ENCODE peak calls at places on chromosomes 11 and 22, in nine cellular contexts. C is GM06990, T is hepatocyte, P is OCI-LY7, E is B cell, F is GM13977, B is IMR-90, L is heart left ventricle, X is mucosa of descending colon. Z is an unnamed sample.

GRCh38 chr11:61041755-61042518 is 60.4 kb upstream of the CD5 start:
- DNase-seq in C (peak), T (peak), P (peak), E (peak), F (peak), B (no peak), L (peak), X (peak), Z (peak)

GRCh38 chr22:50563410-50564160 is 866 bp upstream of the SYCE3 start:
- DNase-seq in C (no peak), T (no peak), P (no peak), E (no peak), F (no peak), B (no peak), L (no peak), X (no peak), Z (no peak)

GRCh38 chr11:63764712-63765631 is 3.6 kb downstream of the ZFTA start:
- DNase-seq in C (peak), T (peak), P (no peak), E (no peak), F (peak), B (no peak), L (no peak), X (peak), Z (no peak)

GRCh38 chr11:73384531-73384870 is 8.3 kb downstream of the RELT start:
- DNase-seq in C (no peak), T (no peak), P (no peak), E (no peak), F (no peak), B (no peak), L (no peak), X (peak), Z (no peak)

GRCh38 chr11:118396097-118396501 is 5.3 kb upstream of the ATP5MG start:
- DNase-seq in C (no peak), T (no peak), P (no peak), E (no peak), F (no peak), B (no peak), L (no peak), X (no peak), Z (no peak)

GRCh38 chr22:43520632-43521039 is 108.8 kb downstream of the MPPED1 start:
- DNase-seq in C (peak), T (no peak), P (no peak), E (no peak), F (peak), B (no peak), L (no peak), X (no peak), Z (no peak)

GRCh38 chr11:2114430-2115241 is 24.6 kb downstream of the IGF2 start:
- DNase-seq in C (no peak), T (no peak), P (no peak), E (no peak), F (no peak), B (no peak), L (no peak), X (peak), Z (no peak)

GRCh38 chr11:37984991-37985390 is 1387.0 kb upstream of the RAG2 start:
- DNase-seq in C (no peak), T (no peak), P (no peak), E (no peak), F (no peak), B (no peak), L (no peak), X (no peak), Z (no peak)

GRCh38 chr22:39820266-39820665 is 73.3 kb downstream of the ENTHD1 start:
- DNase-seq in C (no peak), T (no peak), P (no peak), E (no peak), F (no peak), B (peak), L (no peak), X (no peak), Z (no peak)

GRCh38 chr11:79400717-79401330 is 40.0 kb downstream of the TENM4 start:
- DNase-seq in C (no peak), T (peak), P (peak), E (peak), F (no peak), B (peak), L (no peak), X (no peak), Z (peak)

GRCh38 chr11:118295834-118296454 is 8.6 kb upstream of the CD3E start:
- DNase-seq in C (no peak), T (peak), P (peak), E (peak), F (peak), B (peak), L (no peak), X (no peak), Z (no peak)

GRCh38 chr22:24952837-24953293 is 349 bp downstream of the KIAA1671 start:
- DNase-seq in C (no peak), T (peak), P (no peak), E (no peak), F (no peak), B (peak), L (peak), X (peak), Z (peak)

GRCh38 chr11:94546886-94547285 is 3.2 kb downstream of the FUT4 start:
- DNase-seq in C (no peak), T (peak), P (no peak), E (no peak), F (no peak), B (no peak), L (no peak), X (no peak), Z (no peak)
- TF ChIP-seq CTCF in C (no peak), T (peak), P (no peak), E (no peak), F (no peak), B (no peak), L (no peak), X (no peak), Z (no peak)

DNA sequence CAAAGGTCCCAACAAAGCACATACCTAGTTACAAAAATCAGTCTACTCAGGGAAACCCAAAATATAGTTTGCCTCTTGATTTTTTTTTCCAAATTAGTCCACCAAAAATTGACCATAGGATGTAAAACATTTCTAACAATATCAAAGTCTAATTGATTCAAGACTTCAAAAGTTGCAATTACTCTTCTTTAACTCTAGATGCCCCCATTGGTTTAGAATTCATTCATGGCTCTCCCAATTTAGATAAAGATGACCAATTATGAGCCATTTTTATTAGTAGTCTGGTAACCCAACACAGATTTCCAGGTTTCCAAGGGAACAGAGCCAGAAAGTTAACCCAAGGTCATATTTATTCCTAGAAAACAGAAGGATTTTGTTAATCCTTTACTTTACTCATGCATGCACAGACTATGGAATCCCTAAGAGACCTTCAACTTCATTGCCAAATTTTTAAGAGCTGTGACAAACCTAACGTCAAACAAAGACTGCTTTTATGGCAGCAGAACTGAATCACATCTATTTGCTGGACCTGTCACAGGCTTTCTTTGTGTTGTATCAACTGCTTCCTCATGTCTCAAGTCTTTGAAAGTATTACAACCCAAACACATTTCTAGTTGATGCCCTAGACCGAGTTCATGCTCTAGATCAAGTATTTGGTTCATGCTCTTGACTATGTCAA is 55.3 kb downstream of the C22orf42 start:
- DNase-seq in C (no peak), T (no peak), P (peak), E (peak), F (no peak), B (peak), L (no peak), X (no peak), Z (no peak)
- TF ChIP-seq CTCF in C (peak), T (peak), P (peak), E (peak), F (peak), B (peak), L (peak), X (no peak), Z (peak)

GRCh38 chr11:16350125-16350524 is 6.2 kb downstream of the SOX6 start:
- DNase-seq in C (no peak), T (no peak), P (no peak), E (no peak), F (no peak), B (no peak), L (no peak), X (no peak), Z (no peak)
- TF ChIP-seq CTCF in C (no peak), T (no peak), P (no peak), E (no peak), F (no peak), B (no peak), L (no peak), X (no peak), Z (no peak)

GRCh38 chr22:45065726-45066125 is 55.9 kb upstream of the PHF21B start:
- DNase-seq in C (no peak), T (no peak), P (no peak), E (no peak), F (no peak), B (no peak), L (no peak), X (no peak), Z (no peak)

GRCh38 chr22:45064313-45065268 is 54.8 kb upstream of the PHF21B start:
- DNase-seq in C (no peak), T (no peak), P (no peak), E (no peak), F (peak), B (peak), L (no peak), X (no peak), Z (no peak)

GRCh38 chr22:45059296-45059695 is 49.5 kb upstream of the PHF21B start:
- DNase-seq in C (no peak), T (no peak), P (no peak), E (no peak), F (no peak), B (no peak), L (no peak), X (no peak), Z (no peak)

GRCh38 chr22:45058622-45058912 is 48.8 kb upstream of the PHF21B start:
- DNase-seq in C (no peak), T (no peak), P (no peak), E (no peak), F (no peak), B (no peak), L (no peak), X (no peak), Z (no peak)

GRCh38 chr22:45061332-45061731 is 51.5 kb upstream of the PHF21B start:
- DNase-seq in C (no peak), T (no peak), P (no peak), E (no peak), F (no peak), B (no peak), L (no peak), X (no peak), Z (no peak)
- TF ChIP-seq CTCF in C (no peak), T (no peak), P (no peak), E (no peak), F (no peak), B (no peak), L (no peak), X (no peak), Z (no peak)

GRCh38 chr11:135074397-135074998 is 662.5 kb upstream of the B3GAT1 start:
- DNase-seq in C (no peak), T (peak), P (no peak), E (no peak), F (no peak), B (no peak), L (no peak), X (no peak), Z (no peak)
- TF ChIP-seq CTCF in C (peak), T (peak), P (no peak), E (no peak), F (peak), B (no peak), L (no peak), X (no peak), Z (peak)

Z was measured in left ventricle myocardium inferior.